ENCODE peak calls at places on chromosome 11, in six cellular contexts. One of them, this sample, is unnamed.

GRCh38 chr11:119520400-119520799 is 97.4 kb upstream of the THY1 start:
- DNase-seq in AG08396: no peak
- DNase-seq in activated T-helper 1 cell treated with anti-CD3 and anti-CD28 coated beads, Interleukin-12 subunit alpha, Interleukin-12 subunit beta, Interleukin-2, Interleukin-4 antibody, amounts not matched to agents 30 ng/mL and 10 ng/mL and 1 ng/mL, durations not matched to agents 14 hours and 24 hours and 36 hours: no peak
- DNase-seq in stimulated activated CD4-positive, alpha-beta T cell treated with anti-CD3 and anti-CD28 coated beads, Interleukin-15, amount 100 ng/mL, for 24 hours: no peak
- DNase-seq in SW480: no peak
- DNase-seq in activated CD4-positive, CD25-positive, alpha-beta regulatory T cell: no peak
- DNase-seq in this sample: no peak

GRCh38 chr11:75784506-75784905 is 15.9 kb downstream of the DGAT2 start:
- DNase-seq in AG08396: no peak
- DNase-seq in activated T-helper 1 cell treated with anti-CD3 and anti-CD28 coated beads, Interleukin-12 subunit alpha, Interleukin-12 subunit beta, Interleukin-2, Interleukin-4 antibody, amounts not matched to agents 30 ng/mL and 10 ng/mL and 1 ng/mL, durations not matched to agents 14 hours and 24 hours and 36 hours: no peak
- DNase-seq in stimulated activated CD4-positive, alpha-beta T cell treated with anti-CD3 and anti-CD28 coated beads, Interleukin-15, amount 100 ng/mL, for 24 hours: no peak
- DNase-seq in SW480: no peak
- DNase-seq in activated CD4-positive, CD25-positive, alpha-beta regulatory T cell: no peak
- DNase-seq in this sample: no peak

GRCh38 chr11:86486261-86487030 is 111.8 kb downstream of the CCDC81 start:
- DNase-seq in AG08396: no peak
- DNase-seq in activated T-helper 1 cell treated with anti-CD3 and anti-CD28 coated beads, Interleukin-12 subunit alpha, Interleukin-12 subunit beta, Interleukin-2, Interleukin-4 antibody, amounts not matched to agents 30 ng/mL and 10 ng/mL and 1 ng/mL, durations not matched to agents 14 hours and 24 hours and 36 hours: no peak
- DNase-seq in stimulated activated CD4-positive, alpha-beta T cell treated with anti-CD3 and anti-CD28 coated beads, Interleukin-15, amount 100 ng/mL, for 24 hours: peak; percentile 7
- DNase-seq in SW480: no peak
- DNase-seq in activated CD4-positive, CD25-positive, alpha-beta regulatory T cell: no peak
- DNase-seq in this sample: no peak

GRCh38 chr11:39236916-39237315 is 2222.5 kb downstream of the LRRC4C start:
- DNase-seq in AG08396: no peak
- DNase-seq in activated T-helper 1 cell treated with anti-CD3 and anti-CD28 coated beads, Interleukin-12 subunit alpha, Interleukin-12 subunit beta, Interleukin-2, Interleukin-4 antibody, amounts not matched to agents 30 ng/mL and 10 ng/mL and 1 ng/mL, durations not matched to agents 14 hours and 24 hours and 36 hours: no peak
- DNase-seq in stimulated activated CD4-positive, alpha-beta T cell treated with anti-CD3 and anti-CD28 coated beads, Interleukin-15, amount 100 ng/mL, for 24 hours: no peak
- DNase-seq in SW480: no peak
- DNase-seq in activated CD4-positive, CD25-positive, alpha-beta regulatory T cell: no peak
- DNase-seq in this sample: peak; percentile 7

GRCh38 chr11:110125632-110126031 is 32.4 kb downstream of the ZC3H12C start:
- DNase-seq in AG08396: peak; percentile 11
- DNase-seq in activated T-helper 1 cell treated with anti-CD3 and anti-CD28 coated beads, Interleukin-12 subunit alpha, Interleukin-12 subunit beta, Interleukin-2, Interleukin-4 antibody, amounts not matched to agents 30 ng/mL and 10 ng/mL and 1 ng/mL, durations not matched to agents 14 hours and 24 hours and 36 hours: no peak
- DNase-seq in stimulated activated CD4-positive, alpha-beta T cell treated with anti-CD3 and anti-CD28 coated beads, Interleukin-15, amount 100 ng/mL, for 24 hours: no peak
- DNase-seq in SW480: no peak
- DNase-seq in activated CD4-positive, CD25-positive, alpha-beta regulatory T cell: no peak
- DNase-seq in this sample: peak; percentile 88

GRCh38 chr11:31641477-31642062 is 132.0 kb downstream of the ELP4 start:
- DNase-seq in AG08396: peak; percentile 3
- DNase-seq in activated T-helper 1 cell treated with anti-CD3 and anti-CD28 coated beads, Interleukin-12 subunit alpha, Interleukin-12 subunit beta, Interleukin-2, Interleukin-4 antibody, amounts not matched to agents 30 ng/mL and 10 ng/mL and 1 ng/mL, durations not matched to agents 14 hours and 24 hours and 36 hours: no peak
- DNase-seq in stimulated activated CD4-positive, alpha-beta T cell treated with anti-CD3 and anti-CD28 coated beads, Interleukin-15, amount 100 ng/mL, for 24 hours: peak; percentile 1
- DNase-seq in SW480: peak; percentile 56
- DNase-seq in activated CD4-positive, CD25-positive, alpha-beta regulatory T cell: no peak
- DNase-seq in this sample: peak; percentile 59

GRCh38 chr11:31699066-31699465 is 112.1 kb downstream of the PAX6 start:
- DNase-seq in AG08396: no peak
- DNase-seq in activated T-helper 1 cell treated with anti-CD3 and anti-CD28 coated beads, Interleukin-12 subunit alpha, Interleukin-12 subunit beta, Interleukin-2, Interleukin-4 antibody, amounts not matched to agents 30 ng/mL and 10 ng/mL and 1 ng/mL, durations not matched to agents 14 hours and 24 hours and 36 hours: no peak
- DNase-seq in stimulated activated CD4-positive, alpha-beta T cell treated with anti-CD3 and anti-CD28 coated beads, Interleukin-15, amount 100 ng/mL, for 24 hours: no peak
- DNase-seq in SW480: no peak
- DNase-seq in activated CD4-positive, CD25-positive, alpha-beta regulatory T cell: no peak
- DNase-seq in this sample: no peak

GRCh38 chr11:117907276-117908110 is 21.7 kb downstream of the TMPRSS13 start:
- DNase-seq in AG08396: peak; percentile 84
- DNase-seq in activated T-helper 1 cell treated with anti-CD3 and anti-CD28 coated beads, Interleukin-12 subunit alpha, Interleukin-12 subunit beta, Interleukin-2, Interleukin-4 antibody, amounts not matched to agents 30 ng/mL and 10 ng/mL and 1 ng/mL, durations not matched to agents 14 hours and 24 hours and 36 hours: peak; percentile 68
- DNase-seq in stimulated activated CD4-positive, alpha-beta T cell treated with anti-CD3 and anti-CD28 coated beads, Interleukin-15, amount 100 ng/mL, for 24 hours: peak; percentile 77
- DNase-seq in SW480: peak; percentile 99
- DNase-seq in activated CD4-positive, CD25-positive, alpha-beta regulatory T cell: no peak
- DNase-seq in this sample: peak; percentile 97

GRCh38 chr11:129141748-129142475 is 50.2 kb downstream of the ARHGAP32 start:
- DNase-seq in AG08396: no peak
- DNase-seq in activated T-helper 1 cell treated with anti-CD3 and anti-CD28 coated beads, Interleukin-12 subunit alpha, Interleukin-12 subunit beta, Interleukin-2, Interleukin-4 antibody, amounts not matched to agents 30 ng/mL and 10 ng/mL and 1 ng/mL, durations not matched to agents 14 hours and 24 hours and 36 hours: no peak
- DNase-seq in stimulated activated CD4-positive, alpha-beta T cell treated with anti-CD3 and anti-CD28 coated beads, Interleukin-15, amount 100 ng/mL, for 24 hours: no peak
- DNase-seq in SW480: peak; percentile 50
- DNase-seq in activated CD4-positive, CD25-positive, alpha-beta regulatory T cell: no peak
- DNase-seq in this sample: no peak

GRCh38 chr11:28860898-28861297 is 752.7 kb downstream of the METTL15 start:
- DNase-seq in AG08396: no peak
- DNase-seq in activated T-helper 1 cell treated with anti-CD3 and anti-CD28 coated beads, Interleukin-12 subunit alpha, Interleukin-12 subunit beta, Interleukin-2, Interleukin-4 antibody, amounts not matched to agents 30 ng/mL and 10 ng/mL and 1 ng/mL, durations not matched to agents 14 hours and 24 hours and 36 hours: no peak
- DNase-seq in stimulated activated CD4-positive, alpha-beta T cell treated with anti-CD3 and anti-CD28 coated beads, Interleukin-15, amount 100 ng/mL, for 24 hours: no peak
- DNase-seq in SW480: peak; percentile 24
- DNase-seq in activated CD4-positive, CD25-positive, alpha-beta regulatory T cell: no peak
- DNase-seq in this sample: peak; percentile 86

GRCh38 chr11:6326980-6327379 is 6.7 kb upstream of the CAVIN3 start:
- DNase-seq in AG08396: no peak
- DNase-seq in activated T-helper 1 cell treated with anti-CD3 and anti-CD28 coated beads, Interleukin-12 subunit alpha, Interleukin-12 subunit beta, Interleukin-2, Interleukin-4 antibody, amounts not matched to agents 30 ng/mL and 10 ng/mL and 1 ng/mL, durations not matched to agents 14 hours and 24 hours and 36 hours: no peak
- DNase-seq in stimulated activated CD4-positive, alpha-beta T cell treated with anti-CD3 and anti-CD28 coated beads, Interleukin-15, amount 100 ng/mL, for 24 hours: no peak
- DNase-seq in SW480: no peak
- DNase-seq in activated CD4-positive, CD25-positive, alpha-beta regulatory T cell: no peak
- DNase-seq in this sample: no peak

GRCh38 chr11:69058501-69059270 is 10.0 kb downstream of the TPCN2 start:
- DNase-seq in AG08396: no peak
- DNase-seq in activated T-helper 1 cell treated with anti-CD3 and anti-CD28 coated beads, Interleukin-12 subunit alpha, Interleukin-12 subunit beta, Interleukin-2, Interleukin-4 antibody, amounts not matched to agents 30 ng/mL and 10 ng/mL and 1 ng/mL, durations not matched to agents 14 hours and 24 hours and 36 hours: no peak
- DNase-seq in stimulated activated CD4-positive, alpha-beta T cell treated with anti-CD3 and anti-CD28 coated beads, Interleukin-15, amount 100 ng/mL, for 24 hours: no peak
- DNase-seq in SW480: no peak
- DNase-seq in activated CD4-positive, CD25-positive, alpha-beta regulatory T cell: no peak
- DNase-seq in this sample: no peak

GRCh38 chr11:66715346-66716085 is 13.5 kb downstream of the SPTBN2 start:
- DNase-seq in AG08396: no peak
- DNase-seq in activated T-helper 1 cell treated with anti-CD3 and anti-CD28 coated beads, Interleukin-12 subunit alpha, Interleukin-12 subunit beta, Interleukin-2, Interleukin-4 antibody, amounts not matched to agents 30 ng/mL and 10 ng/mL and 1 ng/mL, durations not matched to agents 14 hours and 24 hours and 36 hours: no peak
- DNase-seq in stimulated activated CD4-positive, alpha-beta T cell treated with anti-CD3 and anti-CD28 coated beads, Interleukin-15, amount 100 ng/mL, for 24 hours: no peak
- DNase-seq in SW480: no peak
- DNase-seq in activated CD4-positive, CD25-positive, alpha-beta regulatory T cell: no peak
- DNase-seq in this sample: no peak

GRCh38 chr11:1267441-1268100 is 41.9 kb downstream of the TOLLIP start:
- DNase-seq in AG08396: no peak
- DNase-seq in activated T-helper 1 cell treated with anti-CD3 and anti-CD28 coated beads, Interleukin-12 subunit alpha, Interleukin-12 subunit beta, Interleukin-2, Interleukin-4 antibody, amounts not matched to agents 30 ng/mL and 10 ng/mL and 1 ng/mL, durations not matched to agents 14 hours and 24 hours and 36 hours: no peak
- DNase-seq in stimulated activated CD4-positive, alpha-beta T cell treated with anti-CD3 and anti-CD28 coated beads, Interleukin-15, amount 100 ng/mL, for 24 hours: no peak
- DNase-seq in SW480: no peak
- DNase-seq in activated CD4-positive, CD25-positive, alpha-beta regulatory T cell: no peak
- DNase-seq in this sample: peak; percentile 6

GRCh38 chr11:15104166-15104565 is 10.6 kb upstream of the INSC start:
- DNase-seq in AG08396: no peak
- DNase-seq in activated T-helper 1 cell treated with anti-CD3 and anti-CD28 coated beads, Interleukin-12 subunit alpha, Interleukin-12 subunit beta, Interleukin-2, Interleukin-4 antibody, amounts not matched to agents 30 ng/mL and 10 ng/mL and 1 ng/mL, durations not matched to agents 14 hours and 24 hours and 36 hours: no peak
- DNase-seq in stimulated activated CD4-positive, alpha-beta T cell treated with anti-CD3 and anti-CD28 coated beads, Interleukin-15, amount 100 ng/mL, for 24 hours: no peak
- DNase-seq in SW480: no peak
- DNase-seq in activated CD4-positive, CD25-positive, alpha-beta regulatory T cell: no peak
- DNase-seq in this sample: peak; percentile 29

GRCh38 chr11:17814546-17814945 is 80.0 kb downstream of the KCNC1 start:
- DNase-seq in AG08396: no peak
- DNase-seq in activated T-helper 1 cell treated with anti-CD3 and anti-CD28 coated beads, Interleukin-12 subunit alpha, Interleukin-12 subunit beta, Interleukin-2, Interleukin-4 antibody, amounts not matched to agents 30 ng/mL and 10 ng/mL and 1 ng/mL, durations not matched to agents 14 hours and 24 hours and 36 hours: no peak
- DNase-seq in stimulated activated CD4-positive, alpha-beta T cell treated with anti-CD3 and anti-CD28 coated beads, Interleukin-15, amount 100 ng/mL, for 24 hours: no peak
- DNase-seq in SW480: no peak
- DNase-seq in activated CD4-positive, CD25-positive, alpha-beta regulatory T cell: no peak
- DNase-seq in this sample: no peak

GRCh38 chr11:64455436-64456261 is 96.7 kb downstream of the RPS6KA4 start:
- DNase-seq in AG08396: no peak
- DNase-seq in activated T-helper 1 cell treated with anti-CD3 and anti-CD28 coated beads, Interleukin-12 subunit alpha, Interleukin-12 subunit beta, Interleukin-2, Interleukin-4 antibody, amounts not matched to agents 30 ng/mL and 10 ng/mL and 1 ng/mL, durations not matched to agents 14 hours and 24 hours and 36 hours: no peak
- DNase-seq in stimulated activated CD4-positive, alpha-beta T cell treated with anti-CD3 and anti-CD28 coated beads, Interleukin-15, amount 100 ng/mL, for 24 hours: no peak
- DNase-seq in SW480: no peak
- DNase-seq in activated CD4-positive, CD25-positive, alpha-beta regulatory T cell: no peak
- DNase-seq in this sample: no peak

GRCh38 chr11:37264783-37265182 is 666.7 kb upstream of the RAG2 start:
- DNase-seq in AG08396: no peak
- DNase-seq in activated T-helper 1 cell treated with anti-CD3 and anti-CD28 coated beads, Interleukin-12 subunit alpha, Interleukin-12 subunit beta, Interleukin-2, Interleukin-4 antibody, amounts not matched to agents 30 ng/mL and 10 ng/mL and 1 ng/mL, durations not matched to agents 14 hours and 24 hours and 36 hours: no peak
- DNase-seq in stimulated activated CD4-positive, alpha-beta T cell treated with anti-CD3 and anti-CD28 coated beads, Interleukin-15, amount 100 ng/mL, for 24 hours: no peak
- DNase-seq in SW480: no peak
- DNase-seq in activated CD4-positive, CD25-positive, alpha-beta regulatory T cell: no peak
- DNase-seq in this sample: no peak

GRCh38 chr11:2203440-2204259 is 32.0 kb upstream of the TH start:
- DNase-seq in AG08396: no peak
- DNase-seq in activated T-helper 1 cell treated with anti-CD3 and anti-CD28 coated beads, Interleukin-12 subunit alpha, Interleukin-12 subunit beta, Interleukin-2, Interleukin-4 antibody, amounts not matched to agents 30 ng/mL and 10 ng/mL and 1 ng/mL, durations not matched to agents 14 hours and 24 hours and 36 hours: no peak
- DNase-seq in stimulated activated CD4-positive, alpha-beta T cell treated with anti-CD3 and anti-CD28 coated beads, Interleukin-15, amount 100 ng/mL, for 24 hours: no peak
- DNase-seq in SW480: peak; percentile 95
- DNase-seq in activated CD4-positive, CD25-positive, alpha-beta regulatory T cell: no peak
- DNase-seq in this sample: no peak

GRCh38 chr11:63840356-63841060 is 1.6 kb downstream of the MARK2 start:
- DNase-seq in AG08396: no peak
- DNase-seq in activated T-helper 1 cell treated with anti-CD3 and anti-CD28 coated beads, Interleukin-12 subunit alpha, Interleukin-12 subunit beta, Interleukin-2, Interleukin-4 antibody, amounts not matched to agents 30 ng/mL and 10 ng/mL and 1 ng/mL, durations not matched to agents 14 hours and 24 hours and 36 hours: no peak
- DNase-seq in stimulated activated CD4-positive, alpha-beta T cell treated with anti-CD3 and anti-CD28 coated beads, Interleukin-15, amount 100 ng/mL, for 24 hours: no peak
- DNase-seq in SW480: no peak
- DNase-seq in activated CD4-positive, CD25-positive, alpha-beta regulatory T cell: no peak
- DNase-seq in this sample: no peak

GRCh38 chr11:67644472-67645418 is 5.2 kb upstream of the TBX10 start:
- DNase-seq in AG08396: no peak
- DNase-seq in activated T-helper 1 cell treated with anti-CD3 and anti-CD28 coated beads, Interleukin-12 subunit alpha, Interleukin-12 subunit beta, Interleukin-2, Interleukin-4 antibody, amounts not matched to agents 30 ng/mL and 10 ng/mL and 1 ng/mL, durations not matched to agents 14 hours and 24 hours and 36 hours: no peak
- DNase-seq in stimulated activated CD4-positive, alpha-beta T cell treated with anti-CD3 and anti-CD28 coated beads, Interleukin-15, amount 100 ng/mL, for 24 hours: no peak
- DNase-seq in SW480: no peak
- DNase-seq in activated CD4-positive, CD25-positive, alpha-beta regulatory T cell: no peak
- DNase-seq in this sample: no peak

GRCh38 chr11:71237853-71238252 is 14.5 kb downstream of the SHANK2 start:
- DNase-seq in AG08396: no peak
- DNase-seq in activated T-helper 1 cell treated with anti-CD3 and anti-CD28 coated beads, Interleukin-12 subunit alpha, Interleukin-12 subunit beta, Interleukin-2, Interleukin-4 antibody, amounts not matched to agents 30 ng/mL and 10 ng/mL and 1 ng/mL, durations not matched to agents 14 hours and 24 hours and 36 hours: no peak
- DNase-seq in stimulated activated CD4-positive, alpha-beta T cell treated with anti-CD3 and anti-CD28 coated beads, Interleukin-15, amount 100 ng/mL, for 24 hours: no peak
- DNase-seq in SW480: no peak
- DNase-seq in activated CD4-positive, CD25-positive, alpha-beta regulatory T cell: no peak
- DNase-seq in this sample: no peak

GRCh38 chr11:39589391-39589790 is 1870.1 kb downstream of the LRRC4C start:
- DNase-seq in AG08396: no peak
- DNase-seq in activated T-helper 1 cell treated with anti-CD3 and anti-CD28 coated beads, Interleukin-12 subunit alpha, Interleukin-12 subunit beta, Interleukin-2, Interleukin-4 antibody, amounts not matched to agents 30 ng/mL and 10 ng/mL and 1 ng/mL, durations not matched to agents 14 hours and 24 hours and 36 hours: no peak
- DNase-seq in stimulated activated CD4-positive, alpha-beta T cell treated with anti-CD3 and anti-CD28 coated beads, Interleukin-15, amount 100 ng/mL, for 24 hours: no peak
- DNase-seq in SW480: no peak
- DNase-seq in activated CD4-positive, CD25-positive, alpha-beta regulatory T cell: no peak
- DNase-seq in this sample: no peak

GRCh38 chr11:46850829-46851380 is 4.8 kb upstream of the CKAP5 start:
- DNase-seq in AG08396: no peak
- DNase-seq in activated T-helper 1 cell treated with anti-CD3 and anti-CD28 coated beads, Interleukin-12 subunit alpha, Interleukin-12 subunit beta, Interleukin-2, Interleukin-4 antibody, amounts not matched to agents 30 ng/mL and 10 ng/mL and 1 ng/mL, durations not matched to agents 14 hours and 24 hours and 36 hours: no peak
- DNase-seq in stimulated activated CD4-positive, alpha-beta T cell treated with anti-CD3 and anti-CD28 coated beads, Interleukin-15, amount 100 ng/mL, for 24 hours: no peak
- DNase-seq in SW480: peak; percentile 13
- DNase-seq in activated CD4-positive, CD25-positive, alpha-beta regulatory T cell: no peak
- DNase-seq in this sample: no peak

GRCh38 chr11:16356751-16357365 is 512 bp upstream of the SOX6 start:
- DNase-seq in AG08396: peak; percentile 18
- DNase-seq in activated T-helper 1 cell treated with anti-CD3 and anti-CD28 coated beads, Interleukin-12 subunit alpha, Interleukin-12 subunit beta, Interleukin-2, Interleukin-4 antibody, amounts not matched to agents 30 ng/mL and 10 ng/mL and 1 ng/mL, durations not matched to agents 14 hours and 24 hours and 36 hours: no peak
- DNase-seq in stimulated activated CD4-positive, alpha-beta T cell treated with anti-CD3 and anti-CD28 coated beads, Interleukin-15, amount 100 ng/mL, for 24 hours: no peak
- DNase-seq in SW480: no peak
- DNase-seq in activated CD4-positive, CD25-positive, alpha-beta regulatory T cell: no peak
- DNase-seq in this sample: no peak

GRCh38 chr11:92886243-92886905 is 83.1 kb upstream of the MTNR1B start:
- DNase-seq in AG08396: peak; percentile 78
- DNase-seq in activated T-helper 1 cell treated with anti-CD3 and anti-CD28 coated beads, Interleukin-12 subunit alpha, Interleukin-12 subunit beta, Interleukin-2, Interleukin-4 antibody, amounts not matched to agents 30 ng/mL and 10 ng/mL and 1 ng/mL, durations not matched to agents 14 hours and 24 hours and 36 hours: no peak
- DNase-seq in stimulated activated CD4-positive, alpha-beta T cell treated with anti-CD3 and anti-CD28 coated beads, Interleukin-15, amount 100 ng/mL, for 24 hours: peak; percentile 11
- DNase-seq in SW480: peak; percentile 65
- DNase-seq in activated CD4-positive, CD25-positive, alpha-beta regulatory T cell: no peak
- DNase-seq in this sample: peak; percentile 65

GRCh38 chr11:118180300-118180703 is 3.9 kb upstream of the SCN2B start:
- DNase-seq in AG08396: peak; percentile 50
- DNase-seq in activated T-helper 1 cell treated with anti-CD3 and anti-CD28 coated beads, Interleukin-12 subunit alpha, Interleukin-12 subunit beta, Interleukin-2, Interleukin-4 antibody, amounts not matched to agents 30 ng/mL and 10 ng/mL and 1 ng/mL, durations not matched to agents 14 hours and 24 hours and 36 hours: no peak
- DNase-seq in stimulated activated CD4-positive, alpha-beta T cell treated with anti-CD3 and anti-CD28 coated beads, Interleukin-15, amount 100 ng/mL, for 24 hours: no peak
- DNase-seq in SW480: peak; percentile 41
- DNase-seq in activated CD4-positive, CD25-positive, alpha-beta regulatory T cell: no peak
- DNase-seq in this sample: peak; percentile 31

This sample was measured in renal cortical epithelial cell.